ENCODE peak calls at places on chromosome 12, in eight cellular contexts. E, S, O, L, V, W, C and Y are unnamed samples.

GRCh38 chr12:69097619-69098368 is 141.6 kb upstream of the CPSF6 start:
- DNase-seq in C (no peak), O (peak; percentile 14), V (no peak), L (peak; percentile 72), S (no peak), E (peak; percentile 63), W (peak; percentile 41), Y (no peak)

GRCh38 chr12:90037740-90038139 is 329.1 kb upstream of the ATP2B1 start:
- DNase-seq in L (peak; percentile 43), O (no peak), C (no peak), E (peak; percentile 20), S (no peak), V (no peak), W (no peak), Y (no peak)

GRCh38 chr12:51819851-51820720 is 28.4 kb downstream of the FIGNL2 start:
- DNase-seq in O (no peak), S (no peak), L (peak; percentile 22), W (no peak), V (no peak), C (no peak), E (no peak), Y (no peak)

GRCh38 chr12:25811656-25812126 is 146.8 kb upstream of the RASSF8 start:
- DNase-seq in C (no peak), S (no peak), O (no peak), W (peak; percentile 52), L (peak; percentile 64), E (peak; percentile 69), V (peak; percentile 59), Y (peak; percentile 24)

GRCh38 chr12:5293773-5294172 is 138.1 kb upstream of the NTF3 start:
- DNase-seq in L (no peak), V (no peak), O (no peak), S (no peak), W (no peak), E (no peak), C (no peak), Y (no peak)

GRCh38 chr12:113482334-113482733 is 10.7 kb upstream of the LHX5 start:
- DNase-seq in E (no peak), W (no peak), L (no peak), V (no peak), C (no peak), S (no peak), O (no peak), Y (no peak)

GRCh38 chr12:11545438-11546330 is 103.8 kb upstream of the ETV6 start:
- DNase-seq in C (no peak), V (peak; percentile 77), S (no peak), O (no peak), E (no peak), L (peak; percentile 23), W (no peak), Y (peak; percentile 83)

GRCh38 chr12:104649217-104649834 is 192.6 kb downstream of the CHST11 start:
- DNase-seq in O (no peak), E (no peak), V (no peak), C (no peak), L (no peak), S (no peak), W (no peak), Y (no peak)

GRCh38 chr12:11269607-11270006 is at the start of gene PRB3:
- DNase-seq in O (no peak), W (no peak), L (no peak), V (no peak), C (no peak), E (no peak), S (no peak), Y (no peak)

GRCh38 chr12:100401660-100402059 is 44.8 kb downstream of the SLC17A8 start:
- DNase-seq in E (peak; percentile 76), S (no peak), O (peak; percentile 3), C (no peak), W (peak; percentile 54), L (peak; percentile 35), V (no peak), Y (no peak)

GRCh38 chr12:83114042-83114441 is 427.3 kb downstream of the TMTC2 start:
- DNase-seq in W (no peak), L (no peak), C (no peak), V (no peak), S (no peak), E (no peak), O (no peak), Y (no peak)

GRCh38 chr12:63070709-63071108 is 80.3 kb downstream of the AVPR1A start:
- DNase-seq in W (no peak), L (no peak), V (no peak), E (no peak), O (no peak), S (no peak), C (no peak), Y (no peak)

GRCh38 chr12:58254463-58254862 is 313.1 kb downstream of the ATP23 start:
- DNase-seq in S (no peak), E (no peak), W (no peak), L (no peak), O (no peak), C (no peak), V (no peak), Y (no peak)

GRCh38 chr12:132490481-132491348 is 764 bp downstream of the FBRSL1 start:
- DNase-seq in O (no peak), C (no peak), W (peak; percentile 25), E (no peak), V (no peak), L (peak; percentile 20), S (no peak), Y (peak; percentile 71)

GRCh38 chr12:9346866-9347327 is 138.7 kb upstream of the PZP start:
- DNase-seq in O (no peak), E (no peak), W (no peak), C (no peak), V (no peak), L (no peak), S (no peak), Y (no peak)

GRCh38 chr12:6953417-6954315 is 2.5 kb downstream of the PTPN6 start:
- DNase-seq in W (no peak), E (no peak), O (no peak), C (peak; percentile 82), L (peak; percentile 47), S (no peak), V (peak; percentile 91), Y (peak; percentile 81)

GRCh38 chr12:103705927-103706326 is 118.9 kb downstream of the STAB2 start:
- DNase-seq in W (no peak), S (no peak), O (no peak), V (no peak), L (no peak), C (no peak), E (peak; percentile 48), Y (no peak)

GRCh38 chr12:19273482-19274330 is 144.2 kb downstream of the PLEKHA5 start:
- DNase-seq in S (no peak), L (peak; percentile 97), E (peak; percentile 94), V (no peak), W (peak; percentile 90), C (peak; percentile 79), O (peak; percentile 92), Y (no peak)

GRCh38 chr12:108635201-108635996 is 1.7 kb upstream of the SELPLG start:
- DNase-seq in O (no peak), V (peak; percentile 82), S (no peak), W (no peak), L (no peak), C (no peak), E (no peak), Y (peak; percentile 66)

GRCh38 chr12:26091837-26092236 is 33.0 kb downstream of the BHLHE41 start:
- DNase-seq in S (no peak), O (no peak), V (no peak), E (peak; percentile 47), L (no peak), W (no peak), C (no peak), Y (no peak)

GRCh38 chr12:39586811-39587210 is 32.8 kb downstream of the ABCD2 start:
- DNase-seq in W (no peak), O (no peak), C (no peak), S (no peak), V (no peak), L (peak; percentile 51), E (no peak), Y (no peak)

GRCh38 chr12:39592295-39592694 is 27.3 kb downstream of the ABCD2 start:
- DNase-seq in O (no peak), E (peak; percentile 60), V (no peak), L (no peak), S (no peak), C (no peak), W (no peak), Y (no peak)

GRCh38 chr12:39581592-39581991 is 38.0 kb downstream of the ABCD2 start:
- DNase-seq in V (no peak), E (peak; percentile 71), L (peak; percentile 36), C (no peak), O (no peak), S (no peak), W (peak; percentile 58), Y (no peak)

DNA sequence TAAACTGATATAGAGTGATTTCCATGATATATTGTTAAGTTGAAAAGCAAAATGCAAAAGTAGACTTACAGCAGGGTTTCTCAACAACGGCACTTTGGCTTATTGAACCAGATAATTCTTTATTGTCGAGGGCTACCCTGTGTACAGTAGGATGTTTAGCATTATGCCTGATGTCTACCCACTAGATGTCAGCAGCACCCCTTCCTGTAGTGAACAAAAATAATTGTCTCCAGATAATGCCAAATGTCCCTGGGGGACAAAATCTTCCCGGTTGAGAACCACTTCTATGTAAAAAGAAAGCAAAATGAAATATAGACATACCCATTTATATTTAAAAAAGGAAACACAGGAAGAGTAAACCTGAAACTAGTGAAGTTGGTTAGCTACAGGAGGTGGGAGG is 32.4 kb downstream of the ABCD2 start:
- DNase-seq in L (peak; percentile 52), S (no peak), O (no peak), V (no peak), C (no peak), W (peak; percentile 25), E (peak; percentile 45), Y (peak; percentile 3)
- TF ChIP-seq CTCF in L (peak; percentile 42), S (no peak), O (peak; percentile 18), V (peak; percentile 54), C (peak; percentile 9), W (peak; percentile 28), E (peak; percentile 52), Y (peak; percentile 34)

GRCh38 chr12:2541805-2542204 is 253.0 kb upstream of the FKBP4 start:
- DNase-seq in L (no peak), V (no peak), C (no peak), S (no peak), W (no peak), E (no peak), O (no peak), Y (no peak)
- TF ChIP-seq CTCF in L (no peak), V (no peak), C (no peak), S (no peak), W (no peak), E (no peak), O (no peak), Y (no peak)

GRCh38 chr12:76085159-76085868 is 829 bp upstream of the NAP1L1 start:
- DNase-seq in C (no peak), O (no peak), W (peak; percentile 22), L (peak; percentile 66), E (no peak), S (no peak), V (peak; percentile 19), Y (peak; percentile 13)
- TF ChIP-seq CTCF in C (no peak), O (peak; percentile 35), W (peak; percentile 11), L (peak; percentile 27), E (peak; percentile 47), S (peak; percentile 23), V (peak; percentile 68), Y (peak; percentile 18)

DNA sequence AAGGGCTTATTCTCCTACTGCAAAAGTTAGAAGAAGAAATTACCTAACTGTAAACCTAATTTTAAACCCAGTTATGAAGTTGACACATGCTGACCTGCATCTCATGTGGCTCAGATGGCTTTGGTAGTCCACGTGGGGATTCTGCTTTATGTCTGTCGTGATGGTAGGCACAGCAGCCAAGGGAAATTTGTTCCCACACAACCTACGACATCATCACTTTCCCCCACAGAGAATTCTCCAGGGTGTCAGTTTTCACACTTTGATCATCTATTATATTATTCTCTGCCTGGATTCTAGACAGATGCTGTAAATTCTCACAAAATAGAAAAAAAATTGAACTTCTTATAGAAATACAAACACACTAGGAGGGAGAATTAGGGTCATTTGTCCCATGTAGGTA is 70.6 kb downstream of the PTHLH start:
- DNase-seq in S (no peak), O (no peak), W (no peak), V (no peak), C (no peak), L (peak; percentile 38), E (no peak), Y (no peak)
- TF ChIP-seq CTCF in S (no peak), O (no peak), W (no peak), V (no peak), C (no peak), L (no peak), E (no peak), Y (no peak)